ENCODE peak calls at places on chromosomes 3 and 15, in ten cellular contexts. P, V, X, Y, D, I, H, T, W and L are unnamed samples.

GRCh38 chr3:10363935-10364334 is 43.0 kb upstream of the SEC13 start:
- DNase-seq in I (no peak), X (no peak), Y (no peak), T (no peak), P (no peak), D (peak; percentile 51), V (no peak), W (no peak), H (no peak), L (no peak)

GRCh38 chr15:67359431-67360082 is 105.0 kb downstream of the IQCH start:
- DNase-seq in D (no peak), Y (no peak), X (no peak), I (no peak), T (no peak), V (no peak), P (no peak), H (peak; percentile 22), W (no peak), L (no peak)

GRCh38 chr3:43417133-43417532 is 130.8 kb downstream of the SNRK start:
- DNase-seq in I (no peak), V (no peak), T (no peak), P (no peak), D (no peak), X (no peak), W (no peak), Y (no peak), H (no peak), L (no peak)

GRCh38 chr15:39478996-39479395 is 101.9 kb upstream of the THBS1 start:
- DNase-seq in V (no peak), P (no peak), D (no peak), T (no peak), W (no peak), X (no peak), I (no peak), Y (no peak), H (no peak), L (no peak)

GRCh38 chr3:147301781-147302180 is 104.6 kb downstream of the ZIC4 start:
- DNase-seq in H (no peak), I (no peak), V (no peak), T (no peak), D (no peak), W (no peak), P (no peak), X (no peak), Y (no peak), L (no peak)

GRCh38 chr3:33722626-33723370 is 4.7 kb upstream of the CLASP2 start:
- DNase-seq in X (no peak), H (no peak), I (peak; percentile 63), W (no peak), V (peak; percentile 73), P (peak; percentile 53), Y (no peak), D (no peak), T (no peak), L (peak; percentile 42)

GRCh38 chr3:13211605-13212210 is 138.5 kb upstream of the IQSEC1 start:
- DNase-seq in Y (no peak), X (no peak), P (no peak), T (no peak), H (no peak), D (no peak), W (no peak), I (no peak), V (no peak), L (no peak)

GRCh38 chr3:186102687-186103086 is 6.2 kb downstream of the ETV5 start:
- DNase-seq in W (no peak), T (no peak), V (no peak), P (peak; percentile 22), D (no peak), Y (no peak), H (no peak), I (no peak), X (no peak), L (peak; percentile 61)

GRCh38 chr3:82196645-82197044 is 435.2 kb upstream of the GBE1 start:
- DNase-seq in H (no peak), W (no peak), X (no peak), Y (no peak), V (no peak), I (no peak), T (no peak), D (no peak), P (no peak), L (no peak)

GRCh38 chr15:32852771-32853170 is 135.0 kb downstream of the GREM1 start:
- DNase-seq in H (peak; percentile 96), Y (no peak), W (no peak), I (no peak), P (no peak), V (no peak), X (no peak), D (no peak), T (no peak), L (no peak)

DNA sequence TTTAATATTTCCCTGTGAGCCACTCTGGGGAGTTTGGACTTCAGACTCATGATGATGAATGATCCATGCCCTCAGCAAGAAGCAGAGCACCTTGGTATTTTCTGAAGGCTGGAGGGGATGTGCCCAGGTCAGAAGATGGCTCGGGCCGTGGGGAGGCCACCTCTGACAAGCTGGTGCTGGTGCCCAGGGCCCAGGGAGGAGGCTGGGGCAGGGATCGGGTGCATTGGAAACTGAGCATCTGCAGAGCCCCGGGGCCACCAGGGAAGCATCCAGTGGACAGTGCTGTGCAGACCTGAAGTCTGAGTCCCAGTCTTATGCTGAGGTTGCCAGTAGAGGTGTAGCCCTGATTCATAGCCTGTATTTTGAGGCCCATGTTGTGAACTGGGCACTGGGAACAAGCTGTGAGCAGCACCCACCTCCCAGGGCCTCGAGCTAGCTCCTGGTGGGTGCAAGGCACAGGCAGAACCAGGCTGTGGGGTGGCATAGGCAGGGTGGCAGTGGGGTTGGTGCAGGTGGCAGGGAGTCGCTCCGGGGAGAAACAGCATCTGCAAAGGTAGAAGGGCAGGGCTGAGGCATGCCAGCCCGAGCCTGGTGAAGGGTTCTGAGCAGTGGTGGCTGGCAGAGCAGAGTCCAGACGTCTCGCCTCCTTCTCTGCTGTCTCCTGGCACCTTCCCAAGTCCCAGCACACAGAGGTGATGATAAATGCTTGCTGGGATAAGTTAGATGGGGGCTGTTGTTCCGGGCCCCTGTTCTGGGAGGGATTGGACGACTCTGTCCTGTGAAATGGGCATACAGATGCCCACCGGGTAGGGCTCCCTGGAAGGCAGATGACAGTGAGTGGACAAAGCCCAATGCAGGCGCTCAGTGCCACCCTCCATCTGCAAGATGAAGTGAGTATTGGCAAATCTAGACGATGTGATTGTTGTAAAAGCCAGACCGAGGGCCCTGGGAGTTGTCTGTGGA is 10.6 kb downstream of the DNAJB8 start:
- DNase-seq in I (no peak), D (no peak), H (no peak), W (no peak), V (no peak), X (no peak), Y (no peak), T (no peak), P (no peak), L (no peak)
- H3K9ac ChIP-seq in I (no peak overlapping the region), D (no peak overlapping the region), H (no peak overlapping the region), W (no peak overlapping the region), V (no peak overlapping the region), X (no peak overlapping the region), Y (no peak overlapping the region), T (no peak overlapping the region), P (no peak overlapping the region), L (no peak overlapping the region)

GRCh38 chr3:53350652-53351051 is 3.3 kb upstream of the DCP1A start:
- DNase-seq in T (peak; percentile 41), P (peak; percentile 18), V (peak; percentile 95), H (peak; percentile 14), I (no peak), X (peak; percentile 72), W (no peak), D (no peak), Y (peak; percentile 18), L (peak; percentile 42)

GRCh38 chr3:53346922-53347260 is 452 bp downstream of the DCP1A start:
- DNase-seq in V (no peak), T (no peak), D (no peak), H (no peak), W (no peak), P (no peak), I (no peak), Y (no peak), X (no peak), L (no peak)

GRCh38 chr3:53342353-53342752 is 5.0 kb downstream of the DCP1A start:
- DNase-seq in H (no peak), P (peak; percentile 16), D (no peak), V (peak; percentile 15), X (no peak), Y (no peak), T (no peak), I (peak; percentile 32), W (no peak), L (no peak)

GRCh38 chr3:53347261-53348064 is at the start of gene DCP1A:
- DNase-seq in P (peak; percentile 97), V (peak; percentile 99), W (peak; percentile 98), D (peak; percentile 95), H (peak; percentile 93), X (peak; percentile 98), T (peak; percentile 98), Y (peak; percentile 91), I (peak; percentile 92), L (peak; percentile 98)

DNA sequence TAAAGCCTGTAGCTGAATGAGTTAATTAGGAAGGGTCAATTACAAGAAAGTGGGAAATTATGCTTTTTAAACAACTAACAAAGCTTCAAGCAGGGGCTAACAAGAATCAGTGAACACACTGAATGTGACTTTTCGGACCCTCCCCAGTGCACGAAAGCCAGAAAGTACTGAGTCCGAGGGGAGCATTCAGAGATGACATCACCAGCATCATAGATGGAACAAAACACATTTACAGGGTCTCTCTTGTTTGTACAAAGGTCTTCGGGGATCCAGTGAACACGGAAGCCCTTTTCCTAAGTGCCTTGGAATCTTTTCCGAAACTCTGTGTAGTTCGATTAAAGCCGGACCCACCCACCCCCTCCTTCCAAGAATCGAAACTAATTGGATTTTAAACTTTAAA is 829 bp downstream of the DCP1A start:
- DNase-seq in I (peak; percentile 23), Y (no peak), H (peak; percentile 32), T (no peak), X (peak; percentile 50), D (peak; percentile 13), P (no peak), W (no peak), V (peak; percentile 75), L (peak; percentile 52)
- H3K9ac ChIP-seq in I (peak overlapping the region; percentile 99), Y (peak overlapping the region; percentile 92), H (peak overlapping the region; percentile 97), T (peak overlapping the region; percentile 94), X (peak overlapping the region; percentile 91), D (peak overlapping the region; percentile 98), P (peak overlapping the region; percentile 98), W (peak overlapping the region; percentile 99), V (peak overlapping the region; percentile 92), L (peak overlapping the region; percentile 99)

GRCh38 chr15:74613089-74613952 is 2.3 kb upstream of the CLK3 start:
- DNase-seq in V (no peak), Y (no peak), D (peak; percentile 24), X (no peak), H (no peak), I (no peak), P (no peak), W (no peak), T (no peak), L (peak; percentile 10)
- H3K9ac ChIP-seq in V (no peak overlapping the region), Y (no peak overlapping the region), D (no peak overlapping the region), X (no peak overlapping the region), H (no peak overlapping the region), I (no peak overlapping the region), P (no peak overlapping the region), W (no peak overlapping the region), T (no peak overlapping the region), L (no peak overlapping the region)

DNA sequence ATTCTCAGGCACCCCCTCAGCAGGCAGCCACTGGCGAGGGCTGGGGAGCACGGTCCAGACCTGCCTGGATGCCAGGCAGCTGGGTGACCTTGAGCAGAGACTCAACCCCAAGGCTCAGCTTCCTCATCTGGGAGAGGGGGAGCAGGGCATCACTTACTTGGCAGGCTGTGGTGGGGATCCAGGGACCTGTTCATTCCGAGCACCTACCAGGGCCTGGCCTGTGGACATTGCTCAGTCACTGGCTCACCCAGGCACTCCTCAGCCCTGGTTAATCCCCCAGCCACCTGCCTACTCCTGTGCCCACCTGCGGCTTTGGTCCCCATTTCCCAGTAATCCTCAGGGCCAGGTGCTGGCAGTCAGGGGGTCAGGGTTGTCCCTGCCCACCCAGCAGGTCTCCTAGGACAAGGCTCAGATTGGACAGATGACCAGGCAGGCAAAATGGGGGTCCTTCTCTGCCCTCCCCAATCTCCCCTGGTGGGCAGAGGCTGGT is 9.3 kb upstream of the RPL29 start:
- DNase-seq in X (peak; percentile 29), T (no peak), V (no peak), D (no peak), H (no peak), I (no peak), P (no peak), Y (no peak), W (no peak), L (no peak)
- H3K9ac ChIP-seq in X (no peak overlapping the region), T (no peak overlapping the region), V (no peak overlapping the region), D (no peak overlapping the region), H (no peak overlapping the region), I (peak overlapping the region; percentile 51), P (peak overlapping the region; percentile 49), Y (no peak overlapping the region), W (peak overlapping the region; percentile 57), L (no peak overlapping the region)